ENCODE peak calls at places on chromosomes 13 and 19, in six cellular contexts. H is stimulated activated CD4-positive, alpha-beta T cell treated with anti-CD3 and anti-CD28 coated beads, Interleukin-1b, Interleukin-23, amount 100 ng/mL, for 24 hours; L is skeletal muscle cell; U is MV-4-11; S is GOT3; A is CD8-positive, alpha-beta memory T cell. T is an unnamed sample.

GRCh38 chr13:39816936-39817335 is 161.5 kb downstream of the COG6 start:
- DNase-seq in A (no peak), L (no peak), S (no peak), U (no peak), H (no peak), T (no peak)

GRCh38 chr13:49319555-49320350 is 72.0 kb downstream of the CDADC1 start:
- DNase-seq in S (no peak), H (no peak), U (no peak), A (no peak), L (no peak), T (no peak)

GRCh38 chr13:113907637-113908617 is 44.1 kb upstream of the GAS6 start:
- DNase-seq in H (no peak), U (peak), L (peak), S (no peak), A (no peak), T (peak)

GRCh38 chr13:94464771-94465170 is 14.7 kb downstream of the DCT start:
- DNase-seq in U (no peak), S (no peak), H (peak), L (peak), A (no peak), T (no peak)

GRCh38 chr13:110329798-110330461 is 22.8 kb downstream of the COL4A2 start:
- DNase-seq in H (no peak), A (no peak), U (no peak), L (no peak), S (no peak), T (no peak)

GRCh38 chr19:34357431-34357830 is 7.6 kb upstream of the GPI start:
- DNase-seq in L (no peak), H (no peak), S (no peak), A (no peak), U (no peak), T (no peak)

GRCh38 chr13:49539313-49539712 is 43.6 kb downstream of the PHF11 start:
- DNase-seq in U (no peak), A (no peak), H (no peak), L (peak), S (no peak), T (no peak)

GRCh38 chr19:47005873-47006272 is 13.8 kb upstream of the NPAS1 start:
- DNase-seq in L (no peak), H (no peak), U (peak), S (no peak), A (no peak), T (no peak)

GRCh38 chr19:18590273-18591272 is 2.0 kb downstream of the REX1BD start:
- DNase-seq in U (no peak), A (no peak), L (peak), H (no peak), S (no peak), T (no peak)

GRCh38 chr19:19338082-19338481 is 17.5 kb downstream of the MAU2 start:
- DNase-seq in A (no peak), H (no peak), U (no peak), L (peak), S (peak), T (no peak)

GRCh38 chr13:41905600-41906254 is 55.2 kb downstream of the VWA8 start:
- DNase-seq in L (no peak), S (no peak), U (peak), A (no peak), H (no peak), T (peak)

GRCh38 chr13:36344886-36345437 is 1.2 kb downstream of the SPART start:
- DNase-seq in L (no peak), A (no peak), S (no peak), H (no peak), U (peak), T (no peak)

T was measured in COR-L47.